ENCODE peak calls at places on chromosomes 13 and 19, in eight cellular contexts. One of them, this sample, is unnamed.

GRCh38 chr19:17358395-17358794 is 18.7 kb downstream of the PLVAP start:
- DNase-seq in iPS-NIHi11: no peak
- DNase-seq in HFFc6: no peak
- DNase-seq in NCI-H526 treated with DMSO at 0.1 percent for 48 hours: no peak
- DNase-seq in Caco-2: no peak
- DNase-seq in choroid plexus epithelial cell: peak
- DNase-seq in CD4-positive, alpha-beta T cell: no peak
- DNase-seq in HS-5: no peak
- DNase-seq in this sample: no peak

GRCh38 chr13:82772802-82773201 is 1109.5 kb downstream of the SLITRK1 start:
- DNase-seq in iPS-NIHi11: no peak
- DNase-seq in HFFc6: peak
- DNase-seq in NCI-H526 treated with DMSO at 0.1 percent for 48 hours: no peak
- DNase-seq in Caco-2: no peak
- DNase-seq in choroid plexus epithelial cell: peak
- DNase-seq in CD4-positive, alpha-beta T cell: no peak
- DNase-seq in HS-5: no peak
- DNase-seq in this sample: no peak

GRCh38 chr19:55080915-55081772 is 5.5 kb downstream of the EPS8L1 start:
- DNase-seq in iPS-NIHi11: peak
- DNase-seq in HFFc6: no peak
- DNase-seq in NCI-H526 treated with DMSO at 0.1 percent for 48 hours: peak
- DNase-seq in Caco-2: peak
- DNase-seq in choroid plexus epithelial cell: peak
- DNase-seq in CD4-positive, alpha-beta T cell: peak
- DNase-seq in HS-5: no peak
- DNase-seq in this sample: no peak

GRCh38 chr13:91406619-91407018 is 8.2 kb downstream of the GPC5 start:
- DNase-seq in iPS-NIHi11: peak
- DNase-seq in HFFc6: peak
- DNase-seq in NCI-H526 treated with DMSO at 0.1 percent for 48 hours: peak
- DNase-seq in Caco-2: peak
- DNase-seq in choroid plexus epithelial cell: peak
- DNase-seq in CD4-positive, alpha-beta T cell: no peak
- DNase-seq in HS-5: no peak
- DNase-seq in this sample: peak

GRCh38 chr19:3028305-3029069 is 593 bp downstream of the TLE2 start:
- DNase-seq in iPS-NIHi11: peak
- DNase-seq in HFFc6: no peak
- DNase-seq in NCI-H526 treated with DMSO at 0.1 percent for 48 hours: no peak
- DNase-seq in Caco-2: peak
- DNase-seq in choroid plexus epithelial cell: no peak
- DNase-seq in CD4-positive, alpha-beta T cell: no peak
- DNase-seq in HS-5: no peak
- DNase-seq in this sample: no peak

GRCh38 chr13:43269037-43269476 is 245.7 kb downstream of the DNAJC15 start:
- DNase-seq in iPS-NIHi11: no peak
- DNase-seq in HFFc6: peak
- DNase-seq in NCI-H526 treated with DMSO at 0.1 percent for 48 hours: no peak
- DNase-seq in Caco-2: peak
- DNase-seq in choroid plexus epithelial cell: peak
- DNase-seq in CD4-positive, alpha-beta T cell: no peak
- DNase-seq in HS-5: no peak
- DNase-seq in this sample: no peak

GRCh38 chr19:16067205-16067938 is 8.9 kb upstream of the TPM4 start:
- DNase-seq in iPS-NIHi11: no peak
- DNase-seq in HFFc6: peak
- DNase-seq in NCI-H526 treated with DMSO at 0.1 percent for 48 hours: no peak
- DNase-seq in Caco-2: no peak
- DNase-seq in choroid plexus epithelial cell: peak
- DNase-seq in CD4-positive, alpha-beta T cell: no peak
- DNase-seq in HS-5: no peak
- DNase-seq in this sample: no peak

GRCh38 chr19:34847393-34847792 is 74.4 kb upstream of the ZNF599 start:
- DNase-seq in iPS-NIHi11: no peak
- DNase-seq in HFFc6: no peak
- DNase-seq in NCI-H526 treated with DMSO at 0.1 percent for 48 hours: no peak
- DNase-seq in Caco-2: no peak
- DNase-seq in choroid plexus epithelial cell: no peak
- DNase-seq in CD4-positive, alpha-beta T cell: no peak
- DNase-seq in HS-5: no peak
- DNase-seq in this sample: no peak

GRCh38 chr13:50400930-50401553 is 385.8 kb downstream of the KCNRG start:
- DNase-seq in iPS-NIHi11: no peak
- DNase-seq in HFFc6: peak
- DNase-seq in NCI-H526 treated with DMSO at 0.1 percent for 48 hours: no peak
- DNase-seq in Caco-2: no peak
- DNase-seq in choroid plexus epithelial cell: peak
- DNase-seq in CD4-positive, alpha-beta T cell: no peak
- DNase-seq in HS-5: no peak
- DNase-seq in this sample: no peak

GRCh38 chr19:34998777-34999497 is 1.2 kb upstream of the GRAMD1A start:
- DNase-seq in iPS-NIHi11: peak
- DNase-seq in HFFc6: no peak
- DNase-seq in NCI-H526 treated with DMSO at 0.1 percent for 48 hours: no peak
- DNase-seq in Caco-2: no peak
- DNase-seq in choroid plexus epithelial cell: no peak
- DNase-seq in CD4-positive, alpha-beta T cell: no peak
- DNase-seq in HS-5: no peak
- DNase-seq in this sample: no peak

GRCh38 chr19:18253716-18254115 is 20.5 kb downstream of the IQCN start:
- DNase-seq in iPS-NIHi11: no peak
- DNase-seq in HFFc6: no peak
- DNase-seq in NCI-H526 treated with DMSO at 0.1 percent for 48 hours: no peak
- DNase-seq in Caco-2: no peak
- DNase-seq in choroid plexus epithelial cell: no peak
- DNase-seq in CD4-positive, alpha-beta T cell: no peak
- DNase-seq in HS-5: no peak
- DNase-seq in this sample: no peak

GRCh38 chr19:33420821-33421220 is 47.3 kb downstream of the CEBPG start:
- DNase-seq in iPS-NIHi11: no peak
- DNase-seq in HFFc6: no peak
- DNase-seq in NCI-H526 treated with DMSO at 0.1 percent for 48 hours: no peak
- DNase-seq in Caco-2: no peak
- DNase-seq in choroid plexus epithelial cell: no peak
- DNase-seq in CD4-positive, alpha-beta T cell: no peak
- DNase-seq in HS-5: no peak
- DNase-seq in this sample: no peak

GRCh38 chr13:104256701-104257100 is 1190.5 kb upstream of the SLC10A2 start:
- DNase-seq in iPS-NIHi11: no peak
- DNase-seq in HFFc6: no peak
- DNase-seq in NCI-H526 treated with DMSO at 0.1 percent for 48 hours: no peak
- DNase-seq in Caco-2: no peak
- DNase-seq in choroid plexus epithelial cell: no peak
- DNase-seq in CD4-positive, alpha-beta T cell: no peak
- DNase-seq in HS-5: no peak
- DNase-seq in this sample: no peak

GRCh38 chr13:51922771-51923480 is 61.2 kb downstream of the CCDC70 start:
- DNase-seq in iPS-NIHi11: no peak
- DNase-seq in HFFc6: no peak
- DNase-seq in NCI-H526 treated with DMSO at 0.1 percent for 48 hours: no peak
- DNase-seq in Caco-2: peak
- DNase-seq in choroid plexus epithelial cell: no peak
- DNase-seq in CD4-positive, alpha-beta T cell: no peak
- DNase-seq in HS-5: no peak
- DNase-seq in this sample: no peak

GRCh38 chr13:40456397-40456958 is 210.0 kb downstream of the FOXO1 start:
- DNase-seq in iPS-NIHi11: no peak
- DNase-seq in HFFc6: no peak
- DNase-seq in NCI-H526 treated with DMSO at 0.1 percent for 48 hours: no peak
- DNase-seq in Caco-2: no peak
- DNase-seq in choroid plexus epithelial cell: no peak
- DNase-seq in CD4-positive, alpha-beta T cell: no peak
- DNase-seq in HS-5: no peak
- DNase-seq in this sample: peak

GRCh38 chr13:59337070-59337469 is 826.7 kb downstream of the DIAPH3 start:
- DNase-seq in iPS-NIHi11: no peak
- DNase-seq in HFFc6: no peak
- DNase-seq in NCI-H526 treated with DMSO at 0.1 percent for 48 hours: no peak
- DNase-seq in Caco-2: no peak
- DNase-seq in choroid plexus epithelial cell: peak
- DNase-seq in CD4-positive, alpha-beta T cell: no peak
- DNase-seq in HS-5: no peak
- DNase-seq in this sample: no peak

GRCh38 chr13:67095621-67096020 is 134.5 kb downstream of the PCDH9 start:
- DNase-seq in iPS-NIHi11: no peak
- DNase-seq in HFFc6: no peak
- DNase-seq in NCI-H526 treated with DMSO at 0.1 percent for 48 hours: no peak
- DNase-seq in Caco-2: no peak
- DNase-seq in choroid plexus epithelial cell: no peak
- DNase-seq in CD4-positive, alpha-beta T cell: no peak
- DNase-seq in HS-5: no peak
- DNase-seq in this sample: no peak

GRCh38 chr13:83733293-83733692 is 149.0 kb downstream of the SLITRK1 start:
- DNase-seq in iPS-NIHi11: no peak
- DNase-seq in HFFc6: no peak
- DNase-seq in NCI-H526 treated with DMSO at 0.1 percent for 48 hours: peak
- DNase-seq in Caco-2: no peak
- DNase-seq in choroid plexus epithelial cell: no peak
- DNase-seq in CD4-positive, alpha-beta T cell: no peak
- DNase-seq in HS-5: no peak
- DNase-seq in this sample: no peak

GRCh38 chr19:2021453-2022140 is 6.1 kb upstream of the BTBD2 start:
- DNase-seq in iPS-NIHi11: no peak
- DNase-seq in HFFc6: no peak
- DNase-seq in NCI-H526 treated with DMSO at 0.1 percent for 48 hours: no peak
- DNase-seq in Caco-2: no peak
- DNase-seq in choroid plexus epithelial cell: no peak
- DNase-seq in CD4-positive, alpha-beta T cell: no peak
- DNase-seq in HS-5: no peak
- DNase-seq in this sample: no peak

GRCh38 chr19:4493104-4493928 is 21.2 kb downstream of the HDGFL2 start:
- DNase-seq in iPS-NIHi11: no peak
- DNase-seq in HFFc6: no peak
- DNase-seq in NCI-H526 treated with DMSO at 0.1 percent for 48 hours: no peak
- DNase-seq in Caco-2: no peak
- DNase-seq in choroid plexus epithelial cell: no peak
- DNase-seq in CD4-positive, alpha-beta T cell: no peak
- DNase-seq in HS-5: no peak
- DNase-seq in this sample: no peak

GRCh38 chr19:531753-532571 is at the start of gene CDC34:
- DNase-seq in iPS-NIHi11: no peak
- DNase-seq in HFFc6: no peak
- DNase-seq in NCI-H526 treated with DMSO at 0.1 percent for 48 hours: peak
- DNase-seq in Caco-2: no peak
- DNase-seq in choroid plexus epithelial cell: no peak
- DNase-seq in CD4-positive, alpha-beta T cell: no peak
- DNase-seq in HS-5: no peak
- DNase-seq in this sample: no peak